ENCODE peak calls at places on chromosome 6, in six cellular contexts. P, S, F, K, R and U are unnamed samples.

GRCh38 chr6:93416575-93417420 is 2.6 kb downstream of the EPHA7 start:
- DNase-seq in P (no peak), S (peak; percentile 58), F (peak; percentile 72), K (no peak), R (peak; percentile 79), U (peak; percentile 62)

GRCh38 chr6:148200302-148200701 is 142.3 kb upstream of the SASH1 start:
- DNase-seq in P (no peak), S (no peak), F (no peak), K (no peak), R (no peak), U (no peak)

GRCh38 chr6:28587011-28587745 is 61.5 kb downstream of the GPX5 start:
- DNase-seq in P (no peak), S (no peak), F (peak; percentile 14), K (peak; percentile 90), R (peak; percentile 85), U (peak; percentile 90)

GRCh38 chr6:56399672-56400263 is 152.4 kb upstream of the COL21A1 start:
- DNase-seq in P (no peak), S (no peak), F (no peak), K (peak; percentile 55), R (no peak), U (no peak)

GRCh38 chr6:140494321-140495085 is 1120.1 kb upstream of the CITED2 start:
- DNase-seq in P (no peak), S (no peak), F (peak; percentile 4), K (peak; percentile 91), R (no peak), U (no peak)

GRCh38 chr6:118876201-118876600 is 17.8 kb upstream of the ASF1A start:
- DNase-seq in P (peak; percentile 55), S (no peak), F (peak; percentile 9), K (no peak), R (no peak), U (no peak)

GRCh38 chr6:74597266-74597665 is 608.6 kb downstream of the COL12A1 start:
- DNase-seq in P (peak; percentile 76), S (no peak), F (no peak), K (no peak), R (no peak), U (no peak)

GRCh38 chr6:65937982-65938381 is 231.0 kb upstream of the EYS start:
- DNase-seq in P (no peak), S (no peak), F (no peak), K (no peak), R (no peak), U (no peak)

GRCh38 chr6:148854086-148854485 is 107.3 kb downstream of the UST start:
- DNase-seq in P (no peak), S (no peak), F (no peak), K (no peak), R (no peak), U (no peak)

GRCh38 chr6:624979-625378 is 31.9 kb downstream of the HUS1B start:
- DNase-seq in P (peak; percentile 51), S (no peak), F (peak; percentile 68), K (no peak), R (no peak), U (no peak)

GRCh38 chr6:46044876-46045617 is 29.4 kb upstream of the CLIC5 start:
- DNase-seq in P (peak; percentile 74), S (no peak), F (peak; percentile 90), K (peak; percentile 86), R (no peak), U (no peak)

GRCh38 chr6:8207869-8208191 is 105.5 kb upstream of the EEF1E1 start:
- DNase-seq in P (no peak), S (no peak), F (no peak), K (no peak), R (no peak), U (no peak)

GRCh38 chr6:38064431-38064830 is 244.9 kb downstream of the ZFAND3 start:
- DNase-seq in P (no peak), S (no peak), F (no peak), K (peak; percentile 10), R (no peak), U (no peak)

GRCh38 chr6:111818539-111819226 is 54.6 kb downstream of the FYN start:
- DNase-seq in P (peak; percentile 75), S (no peak), F (peak; percentile 85), K (no peak), R (no peak), U (no peak)

GRCh38 chr6:141988954-141989705 is 143.6 kb upstream of the GJE1 start:
- DNase-seq in P (peak; percentile 81), S (peak; percentile 40), F (peak; percentile 78), K (peak; percentile 92), R (peak; percentile 54), U (peak; percentile 69)

GRCh38 chr6:4786936-4787504 is 10.8 kb downstream of the CDYL start:
- DNase-seq in P (no peak), S (no peak), F (no peak), K (no peak), R (no peak), U (no peak)

GRCh38 chr6:121142093-121142492 is 192.2 kb downstream of the TBC1D32 start:
- DNase-seq in P (no peak), S (no peak), F (no peak), K (no peak), R (no peak), U (no peak)

GRCh38 chr6:158817298-158818007 is 1.7 kb downstream of the EZR start:
- DNase-seq in P (peak; percentile 48), S (no peak), F (peak; percentile 42), K (peak; percentile 68), R (no peak), U (no peak)

GRCh38 chr6:168368063-168368835 is 48.7 kb upstream of the DACT2 start:
- DNase-seq in P (no peak), S (no peak), F (no peak), K (peak; percentile 68), R (no peak), U (no peak)

GRCh38 chr6:129634411-129635230 is 75.4 kb downstream of the ARHGAP18 start:
- DNase-seq in P (peak; percentile 30), S (no peak), F (peak; percentile 41), K (no peak), R (no peak), U (no peak)

GRCh38 chr6:35368038-35368887 is 25.9 kb downstream of the PPARD start:
- DNase-seq in P (peak; percentile 83), S (no peak), F (peak; percentile 70), K (peak; percentile 83), R (no peak), U (no peak)

GRCh38 chr6:6915813-6916547 is 191.8 kb upstream of the RREB1 start:
- DNase-seq in P (peak; percentile 22), S (no peak), F (peak; percentile 42), K (peak; percentile 6), R (no peak), U (no peak)

GRCh38 chr6:11248974-11249761 is 16.7 kb upstream of the NEDD9 start:
- DNase-seq in P (no peak), S (no peak), F (no peak), K (no peak), R (no peak), U (no peak)

GRCh38 chr6:52517502-52518278 is 59.2 kb downstream of the TRAM2 start:
- DNase-seq in P (peak; percentile 98), S (peak; percentile 36), F (peak; percentile 96), K (peak; percentile 78), R (peak; percentile 57), U (peak; percentile 90)
- H2AK5ac ChIP-seq in P (peak overlapping the region; percentile 100), S (peak overlapping the region; percentile 26), F (peak overlapping the region; percentile 35), K (peak overlapping the region; percentile 40), R (peak overlapping the region; percentile 24), U (no peak overlapping the region)

DNA sequence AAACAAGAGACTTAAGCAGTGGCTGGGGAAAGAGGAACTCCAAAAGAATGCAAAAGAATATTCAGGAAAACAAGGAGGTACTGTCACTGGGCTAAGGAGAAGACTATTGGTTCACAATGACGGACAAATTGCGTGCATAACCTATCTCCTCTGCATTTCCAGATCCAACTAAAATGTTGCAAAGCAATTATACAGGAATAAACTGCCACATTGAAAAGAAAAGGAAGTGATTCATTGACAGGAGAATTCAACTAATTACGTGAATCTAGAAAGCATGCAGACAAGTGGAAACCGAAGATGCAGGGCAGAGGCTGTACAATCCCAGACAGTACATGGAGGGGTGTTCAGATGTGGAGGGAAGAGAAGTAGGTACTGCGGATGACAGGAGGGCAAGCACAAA is 152.8 kb upstream of the RIPOR2 start:
- DNase-seq in P (peak; percentile 28), S (no peak), F (peak; percentile 79), K (no peak), R (no peak), U (no peak)
- H2AFZ ChIP-seq in P (no peak overlapping the region), S (no peak overlapping the region), F (no peak overlapping the region), K (no peak overlapping the region), R (no peak overlapping the region), U (no peak overlapping the region)

GRCh38 chr6:26187981-26188635 is 100.9 kb downstream of the HFE start:
- DNase-seq in P (peak; percentile 43), S (no peak), F (peak; percentile 77), K (peak; percentile 75), R (no peak), U (no peak)

GRCh38 chr6:26187292-26187691 is 100.1 kb downstream of the HFE start:
- DNase-seq in P (no peak), S (no peak), F (no peak), K (no peak), R (no peak), U (no peak)

GRCh38 chr6:26193467-26194328 is 106.5 kb downstream of the HFE start:
- DNase-seq in P (no peak), S (no peak), F (no peak), K (no peak), R (no peak), U (no peak)

GRCh38 chr6:26186652-26187051 is 99.4 kb downstream of the HFE start:
- DNase-seq in P (no peak), S (no peak), F (no peak), K (no peak), R (no peak), U (no peak)

GRCh38 chr6:26189905-26190304 is 102.7 kb downstream of the HFE start:
- DNase-seq in P (no peak), S (no peak), F (no peak), K (no peak), R (no peak), U (no peak)
- H2AK5ac ChIP-seq in P (no peak overlapping the region), S (no peak overlapping the region), F (no peak overlapping the region), K (no peak overlapping the region), R (no peak overlapping the region), U (no peak overlapping the region)

GRCh38 chr6:144304223-144304848 is 19.2 kb downstream of the UTRN start:
- DNase-seq in P (no peak), S (no peak), F (no peak), K (no peak), R (no peak), U (no peak)
- H2AFZ ChIP-seq in P (no peak overlapping the region), S (no peak overlapping the region), F (no peak overlapping the region), K (no peak overlapping the region), R (no peak overlapping the region), U (no peak overlapping the region)

GRCh38 chr6:32176476-32177181 is 745 bp upstream of the AGPAT1 start:
- DNase-seq in P (peak; percentile 75), S (no peak), F (peak; percentile 84), K (peak; percentile 9), R (peak; percentile 46), U (no peak)
- H2AK5ac ChIP-seq in P (peak overlapping the region; percentile 94), S (no peak overlapping the region), F (peak overlapping the region; percentile 51), K (peak overlapping the region; percentile 69), R (peak overlapping the region; percentile 91), U (peak overlapping the region; percentile 30)